ENCODE peak calls at places on chromosomes 3 and 15, in four cellular contexts. M is brain microvascular endothelial cell, E is IMR-90, Y is astrocyte of the spinal cord. Q is an unnamed sample.

GRCh38 chr15:66188464-66188863 is 65.1 kb downstream of the MEGF11 start:
- DNase-seq in Y (no peak), E (no peak), M (no peak), Q (no peak)

GRCh38 chr3:188890572-188891270 is 281.1 kb upstream of the TPRG1 start:
- DNase-seq in E (peak), M (no peak), Y (peak), Q (peak)

GRCh38 chr3:194584866-194585265 is 48.4 kb downstream of the TMEM44 start:
- DNase-seq in Y (no peak), E (peak), M (no peak), Q (peak)

GRCh38 chr15:99486371-99487336 is 79.1 kb upstream of the MEF2A start:
- DNase-seq in Y (peak), E (peak), M (no peak), Q (peak)

GRCh38 chr15:97087337-97087736 is 756.8 kb downstream of the NR2F2 start:
- DNase-seq in E (no peak), Y (no peak), M (no peak), Q (no peak)

GRCh38 chr15:76139368-76140068 is 79.7 kb downstream of the TMEM266 start:
- DNase-seq in E (peak), Y (peak), M (peak), Q (peak)

GRCh38 chr15:95269247-95270155 is 1038.1 kb downstream of the MCTP2 start:
- DNase-seq in Y (no peak), M (no peak), E (no peak), Q (no peak)

GRCh38 chr3:100175637-100176250 is 61.4 kb upstream of the FILIP1L start:
- DNase-seq in Y (no peak), M (no peak), E (no peak), Q (no peak)

GRCh38 chr15:42239528-42240245 is 31.6 kb upstream of the VPS39 start:
- DNase-seq in Y (no peak), M (no peak), E (peak), Q (peak)

GRCh38 chr3:72520205-72520604 is 328.0 kb downstream of the SHQ1 start:
- DNase-seq in Y (no peak), E (no peak), M (no peak), Q (no peak)

GRCh38 chr15:68552773-68553172 is 26.0 kb upstream of the CORO2B start:
- DNase-seq in Y (peak), M (peak), E (peak), Q (peak)

GRCh38 chr15:39942101-39942752 is 8.3 kb downstream of the EIF2AK4 start:
- DNase-seq in M (no peak), E (peak), Y (peak), Q (peak)

GRCh38 chr3:48415251-48415953 is 14.5 kb downstream of the PLXNB1 start:
- DNase-seq in M (no peak), Y (no peak), E (no peak), Q (no peak)

GRCh38 chr3:192433704-192434103 is 293.6 kb downstream of the FGF12 start:
- DNase-seq in Y (no peak), M (no peak), E (no peak), Q (no peak)

GRCh38 chr3:39387411-39387975 is 4.3 kb downstream of the SLC25A38 start:
- DNase-seq in Y (no peak), M (no peak), E (no peak), Q (no peak)

GRCh38 chr15:32838820-32839219 is 121.0 kb downstream of the GREM1 start:
- DNase-seq in Y (peak), E (peak), M (peak), Q (peak)

GRCh38 chr3:151501905-151502615 is 41.2 kb upstream of the IGSF10 start:
- DNase-seq in E (no peak), Y (no peak), M (no peak), Q (no peak)

GRCh38 chr15:73928241-73928579 is 1.9 kb downstream of the LOXL1 start:
- DNase-seq in E (no peak), Y (no peak), M (no peak), Q (no peak)

GRCh38 chr3:2511356-2511755 is 412.7 kb downstream of the CNTN4 start:
- DNase-seq in E (no peak), Y (no peak), M (no peak), Q (no peak)

GRCh38 chr15:88907111-88907510 is 6.1 kb downstream of the MFGE8 start:
- DNase-seq in M (no peak), E (no peak), Y (no peak), Q (no peak)

GRCh38 chr3:192413461-192413860 is 313.9 kb downstream of the FGF12 start:
- DNase-seq in E (no peak), M (no peak), Y (no peak), Q (no peak)

GRCh38 chr3:41243183-41243582 is 43.9 kb downstream of the CTNNB1 start:
- DNase-seq in M (no peak), Y (no peak), E (no peak), Q (no peak)

GRCh38 chr3:37824954-37825328 is 36.7 kb upstream of the CTDSPL start:
- DNase-seq in E (no peak), M (no peak), Y (no peak), Q (no peak)

GRCh38 chr15:29140475-29141172 is 129.0 kb downstream of the NSMCE3 start:
- DNase-seq in M (no peak), E (no peak), Y (no peak), Q (no peak)

GRCh38 chr15:52651114-52651513 is 28.1 kb downstream of the ATOSA start:
- DNase-seq in Y (no peak), E (no peak), M (no peak), Q (no peak)
- H3K4me3 ChIP-seq in Y (peak), E (no peak), M (peak), Q (no peak)

GRCh38 chr3:65597952-65598413 is 440.7 kb downstream of the MAGI1 start:
- DNase-seq in M (no peak), Y (no peak), E (no peak), Q (no peak)

GRCh38 chr3:65595222-65595996 is 443.3 kb downstream of the MAGI1 start:
- DNase-seq in E (no peak), M (no peak), Y (no peak), Q (no peak)

GRCh38 chr3:65595997-65596300 is 442.8 kb downstream of the MAGI1 start:
- DNase-seq in Y (no peak), M (no peak), E (no peak), Q (no peak)

GRCh38 chr3:65596511-65597224 is 442.1 kb downstream of the MAGI1 start:
- DNase-seq in E (no peak), M (no peak), Y (no peak), Q (no peak)

DNA sequence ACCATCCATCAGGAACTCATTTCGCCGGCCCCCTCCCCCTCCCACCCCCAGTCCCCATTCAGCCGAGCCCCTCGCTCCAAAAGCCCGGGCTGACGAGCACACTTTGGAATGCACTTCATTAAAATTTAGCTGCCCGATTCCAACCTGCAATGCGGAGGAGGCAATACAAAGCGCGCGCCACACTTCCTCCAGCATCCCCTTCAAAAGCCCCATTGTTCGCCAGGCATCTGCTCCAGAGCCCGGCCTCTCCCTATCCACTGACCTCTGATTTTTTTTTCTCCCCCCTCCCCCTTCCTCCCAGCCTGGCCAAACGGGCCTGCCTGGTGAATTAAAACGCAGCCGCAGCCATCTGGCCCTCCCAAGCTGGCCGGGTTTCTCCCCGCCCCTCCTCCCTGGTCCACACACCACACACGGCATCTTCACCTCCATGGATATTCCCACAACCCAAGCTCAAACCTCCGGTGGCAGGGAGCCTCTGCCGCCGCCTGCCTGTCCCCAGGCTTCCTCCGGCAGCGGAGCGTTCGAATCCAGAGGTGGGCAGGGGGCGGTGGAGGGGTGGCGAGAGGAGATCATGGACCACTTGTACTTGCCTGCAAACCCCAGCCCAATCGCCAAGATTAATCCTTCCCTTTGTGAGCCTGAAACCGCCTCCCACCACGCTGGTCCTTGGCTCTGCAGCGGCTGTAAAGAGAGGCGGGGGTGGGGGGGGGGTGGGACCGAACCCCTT is 441.3 kb downstream of the MAGI1 start:
- DNase-seq in E (peak), M (no peak), Y (no peak), Q (peak)
- H3K4me3 ChIP-seq in E (peak), M (peak), Y (peak), Q (peak)

GRCh38 chr3:129415830-129416229 is 12.6 kb downstream of the EFCAB12 start:
- DNase-seq in E (no peak), Y (no peak), M (no peak), Q (no peak)

GRCh38 chr3:129416408-129416807 is 12.0 kb downstream of the EFCAB12 start:
- DNase-seq in E (no peak), Y (no peak), M (no peak), Q (no peak)

GRCh38 chr3:129412542-129413198 is 15.8 kb downstream of the EFCAB12 start:
- DNase-seq in Y (peak), M (peak), E (peak), Q (no peak)

GRCh38 chr3:129415378-129415777 is 13.1 kb downstream of the EFCAB12 start:
- DNase-seq in E (no peak), Y (no peak), M (no peak), Q (no peak)

GRCh38 chr3:129413687-129414506 is 14.5 kb downstream of the EFCAB12 start:
- DNase-seq in Y (peak), E (peak), M (peak), Q (peak)
- H3K4me3 ChIP-seq in Y (no peak), E (no peak), M (no peak), Q (no peak)

DNA sequence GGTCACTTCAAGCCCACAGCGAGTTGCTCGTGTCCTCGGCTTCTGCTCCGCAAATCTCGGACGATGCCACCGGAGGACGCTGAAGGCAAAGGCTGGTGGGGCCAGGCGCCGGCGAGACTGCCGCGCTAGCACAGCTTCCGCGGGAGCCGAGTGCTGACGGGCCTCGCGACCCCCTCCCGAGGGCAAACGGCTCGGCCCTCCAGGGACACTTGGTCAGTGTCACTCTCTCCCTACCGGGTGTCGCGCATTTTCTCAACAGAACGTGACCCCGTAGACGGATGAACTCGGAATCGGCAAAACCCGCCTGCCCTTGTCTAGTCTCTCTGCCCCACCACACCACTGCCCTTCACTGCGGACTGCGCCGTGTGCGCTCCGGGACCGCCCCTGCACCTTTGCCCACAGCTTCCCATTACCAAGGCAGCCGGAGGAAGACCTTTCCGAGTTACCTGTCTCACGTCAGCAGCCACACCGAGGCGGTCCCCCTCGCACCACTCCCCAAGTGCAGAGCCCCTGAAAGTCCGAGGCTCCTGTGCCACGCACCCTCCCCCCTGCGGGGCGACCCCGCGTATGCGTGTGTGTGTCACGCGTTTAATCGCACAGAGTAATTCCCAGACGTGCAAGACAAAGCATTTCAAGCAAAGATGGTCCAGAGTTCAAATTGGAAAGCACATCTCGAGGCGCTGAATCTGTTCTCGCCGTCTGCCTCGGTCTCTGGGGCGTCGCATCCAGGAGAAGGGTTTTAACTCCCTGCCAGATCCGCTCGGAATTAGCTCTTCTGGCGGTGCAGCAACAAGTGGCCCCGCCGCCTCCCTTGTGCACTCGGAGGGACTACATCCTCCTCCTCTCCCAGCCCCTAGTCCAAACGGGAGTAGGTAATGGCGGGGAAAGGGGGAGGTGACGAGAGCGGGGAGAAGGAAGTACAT is 245.0 kb upstream of the TOPAZ1 start:
- DNase-seq in M (no peak), Y (peak), E (no peak), Q (peak)
- H3K4me3 ChIP-seq in M (peak), Y (peak), E (no peak), Q (peak)

GRCh38 chr3:55690746-55691540 is 203.8 kb upstream of the WNT5A start:
- DNase-seq in M (no peak), E (no peak), Y (no peak), Q (no peak)
- H3K4me3 ChIP-seq in M (no peak), E (no peak), Y (no peak), Q (no peak)